ENCODE peak calls at places on chromosomes 7 and 10, in seven cellular contexts. W is stomach, J is SK-N-SH, T is K562, O is A549, E is sigmoid colon, A is ovary. U is an unnamed sample.

GRCh38 chr7:149776848-149777407 is 3.5 kb upstream of the ZNF467 start:
- DNase-seq in W (no peak), J (no peak), T (no peak), O (no peak), E (no peak), A (no peak), U (peak; percentile 56)

GRCh38 chr10:810351-810846 is 120.9 kb upstream of the DIP2C start:
- DNase-seq in W (no peak), J (peak; percentile 71), T (no peak), O (no peak), E (no peak), A (peak; percentile 12), U (no peak)

GRCh38 chr7:70766109-70766508 is 365.8 kb upstream of the GALNT17 start:
- DNase-seq in W (no peak), J (no peak), T (no peak), O (no peak), E (no peak), A (no peak), U (no peak)

GRCh38 chr10:114282526-114282925 is 43.5 kb downstream of the VWA2 start:
- DNase-seq in W (no peak), J (no peak), T (no peak), O (no peak), E (no peak), A (no peak), U (peak; percentile 31)

GRCh38 chr10:89662596-89662995 is 17.6 kb upstream of the PANK1 start:
- DNase-seq in W (no peak), J (no peak), T (no peak), O (no peak), E (no peak), A (no peak), U (no peak)

GRCh38 chr10:51215956-51216834 is 141.9 kb downstream of the PRKG1 start:
- DNase-seq in W (no peak), J (no peak), T (no peak), O (no peak), E (no peak), A (no peak), U (no peak)

GRCh38 chr7:154767821-154768415 is 235.0 kb downstream of the PAXIP1 start:
- DNase-seq in W (no peak), J (peak; percentile 63), T (no peak), O (no peak), E (no peak), A (no peak), U (no peak)

GRCh38 chr7:63925626-63926460 is 72.8 kb upstream of the ZNF722 start:
- DNase-seq in W (peak; percentile 64), J (peak; percentile 96), T (peak; percentile 42), O (no peak), E (peak; percentile 82), A (peak; percentile 86), U (peak; percentile 96)

GRCh38 chr7:44286618-44287487 is 38.5 kb downstream of the CAMK2B start:
- DNase-seq in W (peak; percentile 17), J (peak; percentile 30), T (no peak), O (no peak), E (peak; percentile 60), A (peak; percentile 18), U (peak; percentile 57)

GRCh38 chr10:10722422-10722821 is 295.2 kb upstream of the CELF2 start:
- DNase-seq in W (no peak), J (no peak), T (no peak), O (no peak), E (no peak), A (no peak), U (no peak)

GRCh38 chr7:45985902-45986301 is 64.8 kb upstream of the IGFBP3 start:
- DNase-seq in W (no peak), J (no peak), T (no peak), O (no peak), E (no peak), A (no peak), U (no peak)

GRCh38 chr7:157477550-157478212 is 140.9 kb downstream of the DNAJB6 start:
- DNase-seq in W (no peak), J (no peak), T (no peak), O (no peak), E (peak; percentile 50), A (no peak), U (no peak)

GRCh38 chr10:97234403-97234802 is 48.6 kb upstream of the SLIT1 start:
- DNase-seq in W (no peak), J (peak; percentile 49), T (peak; percentile 35), O (peak; percentile 13), E (no peak), A (no peak), U (no peak)

GRCh38 chr10:110216942-110217341 is 9.5 kb downstream of the MXI1 start:
- DNase-seq in W (no peak), J (no peak), T (no peak), O (no peak), E (no peak), A (no peak), U (no peak)
- H3K4me1 ChIP-seq in W (peaks cover 57% of the 10 kb centered on the region), J (no peaks in the 10 kb centered on the region), T (peaks cover 54% of the 10 kb centered on the region), O (peaks cover 3% of the 10 kb centered on the region), E (peaks cover 56% of the 10 kb centered on the region), A (peaks cover 21% of the 10 kb centered on the region), U (peaks cover 24% of the 10 kb centered on the region)

GRCh38 chr7:113921363-113921762 is 2.6 kb upstream of the PPP1R3A start:
- DNase-seq in W (no peak), J (no peak), T (no peak), O (no peak), E (no peak), A (no peak), U (no peak)
- TF ChIP-seq EP300 in W (no peak), J (no peak), T (no peak), O (no peak), E (no peak), A (no peak), U (no peak)

GRCh38 chr10:95280637-95281036 is 10.2 kb downstream of the PDLIM1 start:
- DNase-seq in W (no peak), J (no peak), T (no peak), O (no peak), E (no peak), A (no peak), U (no peak)
- H3K4me1 ChIP-seq in W (peaks cover 46% of the 10 kb centered on the region), J (peaks cover 18% of the 10 kb centered on the region), T (peaks cover 36% of the 10 kb centered on the region), O (peaks cover 86% of the 10 kb centered on the region), E (peaks cover 7% of the 10 kb centered on the region), A (no peaks in the 10 kb centered on the region), U (peaks cover 33% of the 10 kb centered on the region)

GRCh38 chr10:78507761-78508160 is 474.1 kb downstream of the RPS24 start:
- DNase-seq in W (no peak), J (peak; percentile 61), T (no peak), O (no peak), E (peak; percentile 79), A (no peak), U (no peak)

GRCh38 chr10:78506614-78507013 is 473.0 kb downstream of the RPS24 start:
- DNase-seq in W (no peak), J (no peak), T (no peak), O (no peak), E (no peak), A (no peak), U (no peak)

GRCh38 chr10:78510566-78511323 is 477.1 kb downstream of the RPS24 start:
- DNase-seq in W (no peak), J (no peak), T (no peak), O (no peak), E (no peak), A (no peak), U (no peak)

GRCh38 chr10:78511324-78512204 is 477.9 kb downstream of the RPS24 start:
- DNase-seq in W (no peak), J (no peak), T (no peak), O (no peak), E (no peak), A (no peak), U (no peak)

DNA sequence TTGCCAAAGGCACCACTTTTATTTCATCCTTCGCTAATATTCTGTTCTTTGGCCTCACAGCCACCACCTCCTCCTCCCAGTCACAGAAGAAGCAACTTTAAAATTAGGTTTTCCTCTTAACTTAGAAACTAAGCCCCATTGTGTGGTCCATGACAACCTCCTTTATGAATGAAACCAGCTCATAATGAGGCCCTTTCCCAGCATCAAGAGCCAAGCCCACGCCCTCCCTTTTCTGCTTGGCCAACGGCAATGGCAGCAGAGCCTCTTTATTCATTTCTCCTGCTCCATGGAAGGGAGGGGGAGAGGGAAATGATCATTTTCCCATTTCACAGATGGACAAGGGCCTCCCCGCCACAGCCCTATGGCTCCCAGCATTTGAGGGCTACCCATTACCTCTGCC is 475.3 kb downstream of the RPS24 start:
- DNase-seq in W (no peak), J (no peak), T (no peak), O (no peak), E (no peak), A (no peak), U (no peak)
- TF ChIP-seq EP300 in W (no peak), J (no peak), T (no peak), O (no peak), E (no peak), A (no peak), U (no peak)

GRCh38 chr10:23367896-23368685 is 23.5 kb upstream of the C10orf67 start:
- DNase-seq in W (no peak), J (no peak), T (no peak), O (no peak), E (no peak), A (no peak), U (no peak)
- H3K4me1 ChIP-seq in W (no peaks in the 10 kb centered on the region), J (peaks cover 3% of the 10 kb centered on the region), T (no peaks in the 10 kb centered on the region), O (no peaks in the 10 kb centered on the region), E (no peaks in the 10 kb centered on the region), A (no peaks in the 10 kb centered on the region), U (peaks cover 5% of the 10 kb centered on the region)

DNA sequence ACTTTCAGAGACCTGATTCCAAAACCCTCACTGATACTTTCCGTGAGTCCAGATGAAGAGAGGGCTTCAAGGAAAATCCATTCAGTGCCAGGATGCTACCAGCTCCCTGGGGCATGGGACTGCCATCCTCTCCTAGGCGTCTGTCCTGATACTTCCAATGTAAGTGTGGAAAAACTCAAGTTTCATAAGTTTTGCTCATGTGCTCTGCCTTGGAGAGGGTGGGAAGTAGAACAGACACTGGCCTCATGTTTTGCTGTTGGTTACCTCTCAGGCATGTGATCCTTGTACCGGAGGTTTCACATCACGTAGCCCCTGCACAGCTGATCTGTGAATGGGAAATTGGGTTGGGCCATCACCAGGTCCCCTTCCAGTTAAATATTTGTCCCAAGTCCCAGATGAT is 517.1 kb downstream of the RPS24 start:
- DNase-seq in W (no peak), J (no peak), T (no peak), O (no peak), E (no peak), A (no peak), U (no peak)
- TF ChIP-seq EP300 in W (no peak), J (no peak), T (no peak), O (no peak), E (no peak), A (no peak), U (no peak)

U was measured in upper lobe of left lung.